ENCODE peak calls at places on chromosomes 2 and 18, in six cellular contexts. E, S, Y, L, X and Z are unnamed samples.

GRCh38 chr2:74985983-74986382 is 27.5 kb downstream of the POLE4 start:
- DNase-seq in X (no peak), L (peak), S (no peak), E (peak), Y (no peak), Z (no peak)

GRCh38 chr18:80167331-80167730 is 58.3 kb downstream of the ADNP2 start:
- DNase-seq in S (no peak), E (no peak), Y (no peak), X (no peak), L (no peak), Z (no peak)

GRCh38 chr18:27954226-27954625 is 222.7 kb downstream of the CDH2 start:
- DNase-seq in S (no peak), L (no peak), E (peak), Y (peak), X (no peak), Z (peak)

GRCh38 chr2:98768765-98769476 is 38.0 kb upstream of the MGAT4A start:
- DNase-seq in Y (peak), L (no peak), X (peak), S (peak), E (no peak), Z (no peak)

GRCh38 chr2:180872256-180872655 is 108.1 kb upstream of the UBE2E3 start:
- DNase-seq in Y (no peak), L (no peak), X (no peak), E (no peak), S (no peak), Z (peak)

GRCh38 chr2:86695053-86695691 is 24.9 kb upstream of the RMND5A start:
- DNase-seq in E (peak), S (peak), X (no peak), Y (peak), L (no peak), Z (no peak)

GRCh38 chr2:142076319-142076718 is 54.5 kb downstream of the LRP1B start:
- DNase-seq in S (no peak), X (no peak), L (no peak), E (no peak), Y (no peak), Z (no peak)

GRCh38 chr2:55111570-55112228 is 61.4 kb upstream of the RTN4 start:
- DNase-seq in S (peak), E (peak), Y (peak), X (no peak), L (peak), Z (peak)

GRCh38 chr2:239828192-239828972 is 196.8 kb downstream of the NDUFA10 start:
- DNase-seq in L (no peak), E (no peak), S (no peak), X (no peak), Y (no peak), Z (no peak)

GRCh38 chr2:134233733-134234135 is 20.1 kb upstream of the MGAT5 start:
- DNase-seq in Y (no peak), E (no peak), S (no peak), X (no peak), L (no peak), Z (no peak)

GRCh38 chr2:128282246-128282975 is 36.3 kb downstream of the HS6ST1 start:
- DNase-seq in L (peak), S (no peak), X (no peak), E (no peak), Y (no peak), Z (no peak)

GRCh38 chr2:236404346-236404745 is 140.1 kb upstream of the ASB18 start:
- DNase-seq in E (no peak), L (no peak), S (no peak), X (no peak), Y (no peak), Z (no peak)

GRCh38 chr2:12809526-12809925 is 92.8 kb downstream of the TRIB2 start:
- DNase-seq in L (peak), S (no peak), X (no peak), Y (no peak), E (no peak), Z (no peak)

GRCh38 chr2:26203906-26204305 is 31.0 kb downstream of the GAREM2 start:
- DNase-seq in X (no peak), E (no peak), L (no peak), Y (no peak), S (no peak), Z (no peak)

GRCh38 chr18:67854340-67854739 is 337.8 kb upstream of the DSEL start:
- DNase-seq in X (no peak), Y (no peak), L (no peak), S (no peak), E (no peak), Z (no peak)
- H3K4me3 ChIP-seq in X (no peak), Y (no peak), L (no peak), S (no peak), E (no peak), Z (no peak)

DNA sequence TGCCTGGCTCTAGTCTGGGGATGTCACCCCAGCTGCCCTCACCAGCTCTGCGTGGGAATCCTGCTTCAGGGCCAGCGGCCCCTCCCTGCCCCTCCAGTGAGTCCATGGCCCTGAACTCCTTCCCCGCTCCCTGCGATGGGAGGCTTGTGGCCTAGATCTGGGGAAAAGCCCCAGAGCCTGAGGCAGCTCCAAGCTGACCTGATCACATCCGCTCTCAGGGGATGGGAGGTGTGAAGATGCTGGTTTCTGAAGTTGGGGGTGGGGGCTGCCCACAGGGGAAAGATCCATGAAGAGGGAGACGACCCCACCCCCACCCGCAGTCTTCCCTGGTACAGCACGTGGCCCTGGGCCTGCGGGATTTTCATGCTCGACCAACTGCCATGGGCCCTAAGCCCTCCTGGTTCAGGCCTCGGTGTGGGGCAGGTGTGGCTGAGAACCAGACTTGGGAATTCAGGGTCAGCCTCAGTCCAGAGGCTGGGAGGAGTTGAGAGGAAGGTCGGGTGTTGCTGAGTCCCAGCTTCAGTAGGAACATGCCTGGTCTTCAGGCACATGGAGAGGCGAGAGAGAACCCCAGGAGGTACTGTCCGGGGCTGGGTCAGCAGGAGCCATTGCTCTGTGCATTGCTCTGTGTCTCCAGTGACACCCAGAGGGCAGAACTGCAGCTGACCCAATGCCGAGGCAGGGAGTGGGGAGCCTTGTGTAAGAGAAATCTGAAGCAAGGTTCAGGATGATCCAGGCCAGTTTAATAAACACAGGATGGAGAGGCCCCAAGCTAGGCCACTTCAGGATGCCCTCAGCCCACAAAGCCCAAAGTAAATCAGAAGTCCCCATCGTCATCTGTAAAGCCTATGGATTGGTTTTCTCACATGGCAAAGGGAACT is 115.1 kb downstream of the CAPN13 start:
- DNase-seq in L (peak), X (no peak), Y (peak), S (peak), E (no peak), Z (no peak)
- TF ChIP-seq CTCF in L (peak), X (no peak), Y (peak), S (peak), E (no peak), Z (no peak)

GRCh38 chr2:233544079-233544690 is 22.4 kb downstream of the USP40 start:
- DNase-seq in Y (no peak), X (no peak), S (no peak), L (no peak), E (no peak), Z (no peak)
- H3K4me3 ChIP-seq in Y (no peak), X (no peak), S (no peak), L (no peak), E (no peak), Z (no peak)

DNA sequence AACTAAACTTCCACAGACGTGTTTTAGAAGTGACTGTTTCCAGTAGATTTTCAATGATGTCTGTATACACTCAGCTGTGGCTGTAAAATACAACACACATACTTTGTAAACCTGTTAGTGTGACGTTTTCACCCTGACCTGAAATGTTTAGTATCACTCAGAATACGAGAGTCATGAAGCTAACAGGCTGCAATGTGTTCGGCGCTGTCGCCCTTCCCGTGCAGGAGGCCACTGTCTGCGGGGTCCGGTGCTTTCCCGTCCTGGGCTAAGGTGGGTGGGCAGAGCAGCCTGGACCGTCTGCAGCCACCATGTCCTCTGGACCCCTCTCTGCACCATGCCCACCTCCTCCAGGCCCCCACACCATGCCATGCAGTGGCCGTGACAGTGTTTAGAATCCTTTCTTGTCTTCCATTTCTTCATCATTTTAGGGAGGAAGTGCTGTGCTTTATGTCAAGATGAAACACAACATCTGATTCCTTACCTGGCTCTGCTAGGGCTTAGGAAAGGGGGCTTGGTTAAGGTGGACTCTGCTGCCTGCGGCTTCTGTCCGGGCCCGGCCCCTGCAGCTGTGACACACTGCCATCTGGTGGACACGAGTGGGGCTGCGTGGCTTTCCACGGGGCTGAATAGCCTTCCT is 53.8 kb upstream of the RBM44 start:
- DNase-seq in X (peak), S (peak), Y (peak), L (peak), E (peak), Z (peak)
- TF ChIP-seq CTCF in X (peak), S (peak), Y (peak), L (peak), E (peak), Z (peak)

GRCh38 chr2:113240150-113240914 is 38.4 kb downstream of the PAX8 start:
- DNase-seq in S (peak), X (peak), L (peak), Y (peak), E (peak), Z (peak)

GRCh38 chr2:113233593-113234550 is 44.8 kb downstream of the PAX8 start:
- DNase-seq in S (peak), E (peak), Y (no peak), L (no peak), X (no peak), Z (no peak)

GRCh38 chr2:113234721-113235346 is 43.9 kb downstream of the PAX8 start:
- DNase-seq in X (no peak), S (no peak), Y (no peak), L (no peak), E (no peak), Z (no peak)

GRCh38 chr2:113237604-113238003 is 41.1 kb downstream of the PAX8 start:
- DNase-seq in E (no peak), L (no peak), X (no peak), S (no peak), Y (no peak), Z (no peak)

DNA sequence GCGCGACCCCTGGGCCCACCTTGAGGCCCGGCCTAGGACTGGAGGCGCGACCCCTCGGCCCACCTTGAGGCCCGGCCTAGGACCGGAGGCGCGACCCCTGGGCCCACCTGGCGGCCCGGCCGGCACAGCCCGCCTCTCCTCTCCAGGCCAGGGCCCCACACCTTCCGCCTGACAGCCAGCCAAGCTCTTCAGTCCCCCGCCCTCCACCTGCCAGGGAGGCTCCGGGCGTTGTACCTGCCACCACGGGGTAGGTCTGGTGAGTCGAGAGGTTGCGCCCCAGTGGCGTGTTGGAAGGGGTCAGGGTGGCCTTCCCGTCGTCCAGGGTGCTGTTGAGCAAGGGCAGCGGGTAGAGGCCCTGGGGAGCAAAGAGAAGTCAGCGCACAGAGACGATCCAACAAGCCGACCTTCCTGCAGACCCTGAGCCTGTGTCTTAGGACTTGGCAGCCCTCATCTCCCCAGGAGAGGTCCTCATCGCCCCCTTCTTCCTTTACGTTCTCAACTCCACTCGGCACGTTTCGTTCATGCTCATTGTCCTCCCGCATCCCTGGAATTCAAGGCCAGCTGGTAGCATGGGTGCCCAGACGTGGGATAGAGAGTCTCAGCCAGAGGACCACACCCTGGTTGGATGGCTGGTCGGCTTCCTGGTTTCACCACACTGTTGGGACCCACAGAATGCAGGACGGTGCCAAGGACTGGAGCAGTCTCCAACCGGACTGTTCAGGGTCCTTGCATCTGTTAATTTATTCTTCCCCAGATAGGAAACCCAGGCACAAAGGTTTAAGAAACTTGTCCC is 42.2 kb downstream of the PAX8 start:
- DNase-seq in X (no peak), S (no peak), E (peak), Y (no peak), L (no peak), Z (no peak)
- H3K4me3 ChIP-seq in X (peak), S (no peak), E (peak), Y (peak), L (peak), Z (peak)

GRCh38 chr18:75344161-75344560 is 83.3 kb downstream of the SMIM21 start:
- DNase-seq in L (no peak), S (no peak), E (no peak), X (no peak), Y (no peak), Z (no peak)
- TF ChIP-seq CTCF in L (no peak), S (no peak), E (no peak), X (no peak), Y (peak), Z (no peak)

DNA sequence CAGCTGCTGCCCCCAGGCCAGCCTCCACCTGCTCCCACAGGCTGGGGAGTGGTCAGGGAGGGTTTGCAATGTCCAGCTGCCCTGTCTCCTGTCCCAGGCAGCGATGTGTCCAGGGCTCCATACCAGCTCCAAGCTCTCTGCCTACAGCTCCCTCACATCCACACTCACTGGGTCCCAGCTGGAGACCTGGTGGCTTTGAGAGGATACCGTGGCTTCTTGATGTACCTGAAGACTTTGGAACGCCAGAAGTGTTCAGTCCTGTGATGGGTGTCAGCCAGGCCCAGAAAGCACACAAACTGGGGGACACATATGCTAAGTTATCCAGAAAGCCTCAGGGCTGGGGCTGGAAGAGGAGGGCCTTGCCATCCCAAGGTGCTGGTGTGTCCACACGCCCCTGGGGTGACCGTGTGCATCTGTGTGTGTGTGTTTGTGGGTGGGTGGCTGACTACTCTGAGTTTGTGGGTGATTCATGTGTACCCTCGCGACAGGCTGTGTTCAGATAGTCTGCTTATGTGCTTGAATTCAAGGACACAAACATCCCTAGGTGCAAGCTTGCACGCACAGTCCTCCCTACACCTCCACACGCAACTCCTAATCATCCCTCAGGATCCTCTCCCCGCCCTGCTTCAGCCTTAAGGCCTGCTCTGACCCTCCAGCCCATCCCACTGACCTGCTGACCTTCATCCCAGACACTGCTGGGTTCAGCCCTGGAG is 33.3 kb downstream of the ZFP36L2 start:
- DNase-seq in E (no peak), Y (no peak), L (no peak), S (no peak), X (no peak), Z (no peak)
- H3K4me3 ChIP-seq in E (no peak), Y (no peak), L (no peak), S (no peak), X (no peak), Z (no peak)